ENCODE peak calls at places on chromosomes 12 and 14, in four cellular contexts. T is tibial artery; C is pons; R is stimulated activated CD8-positive, alpha-beta memory T cell treated with anti-CD3 and anti-CD28 coated beads, Interleukin-12 subunit alpha, Interleukin-12 subunit beta, amount 100 ng/mL, for 4 hours. I is an unnamed sample.

GRCh38 chr12:88998421-88998820 is 353.9 kb downstream of the DUSP6 start:
- DNase-seq in C (no peak), R (no peak), T (no peak), I (no peak)

GRCh38 chr12:46267618-46268348 is 1.1 kb downstream of the SLC38A1 start:
- DNase-seq in R (peak), T (no peak), C (no peak), I (peak)

GRCh38 chr12:15689751-15690191 is 99.4 kb downstream of the EPS8 start:
- DNase-seq in C (no peak), T (no peak), R (no peak), I (no peak)

GRCh38 chr14:54929556-54929955 is 26.9 kb upstream of the GCH1 start:
- DNase-seq in R (no peak), T (no peak), C (no peak), I (no peak)

GRCh38 chr12:125852679-125853078 is 787.4 kb downstream of the AACS start:
- DNase-seq in C (no peak), R (no peak), T (no peak), I (no peak)

GRCh38 chr14:99191663-99192621 is 80.1 kb downstream of the BCL11B start:
- DNase-seq in R (no peak), T (peak), C (peak), I (peak)

GRCh38 chr14:31712244-31713127 is 151.3 kb downstream of the NUBPL start:
- DNase-seq in C (no peak), T (no peak), R (no peak), I (no peak)

GRCh38 chr14:98906123-98906995 is 365.6 kb downstream of the BCL11B start:
- DNase-seq in R (no peak), T (no peak), C (no peak), I (peak)

GRCh38 chr14:99036594-99037293 is 235.3 kb downstream of the BCL11B start:
- DNase-seq in C (peak), R (no peak), T (peak), I (no peak)

GRCh38 chr12:88017964-88018363 is 11.2 kb downstream of the C12orf50 start:
- DNase-seq in C (no peak), R (no peak), T (no peak), I (no peak)

GRCh38 chr12:107884769-107885694 is 110.5 kb downstream of the ASCL4 start:
- DNase-seq in R (no peak), T (no peak), C (peak), I (peak)

GRCh38 chr12:122932207-122932606 is 34.1 kb downstream of the ABCB9 start:
- DNase-seq in C (no peak), T (no peak), R (no peak), I (no peak)

GRCh38 chr12:124715121-124715990 is 147.9 kb upstream of the NCOR2 start:
- DNase-seq in T (no peak), R (no peak), C (no peak), I (peak)

GRCh38 chr14:69620211-69620611 is 8.8 kb downstream of the SUSD6 start:
- DNase-seq in R (no peak), T (no peak), C (no peak), I (no peak)

GRCh38 chr12:100675432-100675831 is 101.9 kb downstream of the GAS2L3 start:
- DNase-seq in R (no peak), C (peak), T (no peak), I (peak)

GRCh38 chr12:6363010-6363329 is 12.4 kb downstream of the SCNN1A start:
- DNase-seq in C (no peak), R (no peak), T (no peak), I (no peak)

GRCh38 chr12:27163048-27163715 is 80.8 kb upstream of the C12orf71 start:
- DNase-seq in R (no peak), C (no peak), T (no peak), I (no peak)

GRCh38 chr12:132453361-132454133 is 36.4 kb upstream of the FBRSL1 start:
- DNase-seq in T (no peak), R (no peak), C (no peak), I (no peak)

GRCh38 chr14:20306079-20306423 is 300 bp upstream of the TTC5 start:
- DNase-seq in R (no peak), C (no peak), T (no peak), I (no peak)

GRCh38 chr14:73452341-73453191 is 5.8 kb downstream of the NUMB start:
- DNase-seq in R (no peak), C (peak), T (no peak), I (no peak)

GRCh38 chr14:64970041-64970440 is 2.1 kb downstream of the RAB15 start:
- DNase-seq in T (no peak), C (no peak), R (no peak), I (no peak)

GRCh38 chr12:110349521-110350151 is 53.9 kb downstream of the ANAPC7 start:
- DNase-seq in C (no peak), R (peak), T (no peak), I (no peak)

GRCh38 chr14:23425169-23425568 is 10.3 kb downstream of the MYH7 start:
- DNase-seq in R (no peak), C (no peak), T (no peak), I (no peak)

GRCh38 chr14:96167224-96168148 is 37.2 kb upstream of the BDKRB2 start:
- DNase-seq in T (no peak), C (no peak), R (no peak), I (peak)

GRCh38 chr14:70988452-70988851 is 81.2 kb downstream of the PCNX1 start:
- DNase-seq in C (no peak), T (no peak), R (no peak), I (no peak)

GRCh38 chr14:94079891-94080605 is 954 bp downstream of the DDX24 start:
- DNase-seq in T (no peak), R (no peak), C (peak), I (no peak)

GRCh38 chr12:103249614-103250013 is 246.2 kb downstream of the C12orf42 start:
- DNase-seq in C (no peak), T (no peak), R (no peak), I (peak)

GRCh38 chr12:106205208-106206069 is 42.4 kb downstream of the CKAP4 start:
- DNase-seq in C (peak), T (no peak), R (no peak), I (no peak)

GRCh38 chr12:92162079-92162478 is 16.4 kb upstream of the BTG1 start:
- DNase-seq in R (no peak), C (no peak), T (no peak), I (no peak)

GRCh38 chr12:43789941-43790340 is 16.2 kb downstream of the TWF1 start:
- DNase-seq in T (no peak), C (no peak), R (no peak), I (no peak)

GRCh38 chr14:74929242-74929641 is 6.2 kb upstream of the RPS6KL1 start:
- DNase-seq in R (no peak), T (no peak), C (no peak), I (no peak)

GRCh38 chr14:54127526-54127925 is 170.9 kb upstream of the BMP4 start:
- DNase-seq in R (no peak), C (no peak), T (no peak), I (no peak)

GRCh38 chr12:121232163-121232562 is 22.2 kb downstream of the P2RX4 start:
- DNase-seq in R (no peak), C (no peak), T (no peak), I (no peak)

GRCh38 chr12:41967668-41968649 is 176.7 kb downstream of the GXYLT1 start:
- DNase-seq in C (no peak), T (no peak), R (no peak), I (peak)

GRCh38 chr12:76491292-76491691 is 68.3 kb downstream of the OSBPL8 start:
- DNase-seq in T (no peak), C (no peak), R (no peak), I (no peak)

GRCh38 chr12:27101290-27101689 is 18.9 kb upstream of the C12orf71 start:
- DNase-seq in C (no peak), R (no peak), T (no peak), I (no peak)

GRCh38 chr14:94532462-94532861 is 23.2 kb upstream of the SERPINA12 start:
- DNase-seq in R (no peak), T (no peak), C (no peak), I (no peak)